ENCODE peak calls at places on chromosome 10, in seven cellular contexts. One of them, this sample, is unnamed.

GRCh38 chr10:77305650-77306632 is 331.7 kb downstream of the KCNMA1 start:
- DNase-seq in stimulated activated CD8-positive, alpha-beta memory T cell treated with anti-CD3 and anti-CD28 coated beads, Interleukin-7, amount 100 ng/mL, for 1 hour: no peak
- DNase-seq in Calu3: no peak
- DNase-seq in small intestine: no peak
- DNase-seq in KBM-7: no peak
- DNase-seq in fibroblast of the conjunctiva: no peak
- DNase-seq in neural crest cell: no peak
- DNase-seq in this sample: no peak

GRCh38 chr10:35331894-35332640 is 4.2 kb upstream of the CCNY start:
- DNase-seq in neural crest cell: no peak
- DNase-seq in small intestine: peak; percentile 80
- DNase-seq in Calu3: peak; percentile 46
- DNase-seq in fibroblast of the conjunctiva: peak; percentile 86
- DNase-seq in KBM-7: no peak
- DNase-seq in stimulated activated CD8-positive, alpha-beta memory T cell treated with anti-CD3 and anti-CD28 coated beads, Interleukin-7, amount 100 ng/mL, for 1 hour: no peak
- DNase-seq in this sample: peak; percentile 66

GRCh38 chr10:34967411-34967880 is 122.7 kb downstream of the CUL2 start:
- DNase-seq in stimulated activated CD8-positive, alpha-beta memory T cell treated with anti-CD3 and anti-CD28 coated beads, Interleukin-7, amount 100 ng/mL, for 1 hour: no peak
- DNase-seq in neural crest cell: no peak
- DNase-seq in KBM-7: no peak
- DNase-seq in small intestine: no peak
- DNase-seq in Calu3: no peak
- DNase-seq in fibroblast of the conjunctiva: peak; percentile 45
- DNase-seq in this sample: no peak

GRCh38 chr10:20890009-20890408 is 7.1 kb downstream of the NEBL start:
- DNase-seq in neural crest cell: no peak
- DNase-seq in KBM-7: no peak
- DNase-seq in stimulated activated CD8-positive, alpha-beta memory T cell treated with anti-CD3 and anti-CD28 coated beads, Interleukin-7, amount 100 ng/mL, for 1 hour: no peak
- DNase-seq in fibroblast of the conjunctiva: no peak
- DNase-seq in Calu3: no peak
- DNase-seq in small intestine: no peak
- DNase-seq in this sample: no peak

GRCh38 chr10:121413951-121414350 is 184.3 kb downstream of the FGFR2 start:
- DNase-seq in Calu3: no peak
- DNase-seq in stimulated activated CD8-positive, alpha-beta memory T cell treated with anti-CD3 and anti-CD28 coated beads, Interleukin-7, amount 100 ng/mL, for 1 hour: no peak
- DNase-seq in fibroblast of the conjunctiva: no peak
- DNase-seq in KBM-7: no peak
- DNase-seq in neural crest cell: no peak
- DNase-seq in small intestine: no peak
- DNase-seq in this sample: no peak

GRCh38 chr10:48625013-48625412 is 20.1 kb upstream of the ARHGAP22 start:
- DNase-seq in neural crest cell: no peak
- DNase-seq in Calu3: no peak
- DNase-seq in small intestine: no peak
- DNase-seq in fibroblast of the conjunctiva: no peak
- DNase-seq in stimulated activated CD8-positive, alpha-beta memory T cell treated with anti-CD3 and anti-CD28 coated beads, Interleukin-7, amount 100 ng/mL, for 1 hour: no peak
- DNase-seq in KBM-7: no peak
- DNase-seq in this sample: no peak

GRCh38 chr10:122446668-122447410 is 7.6 kb upstream of the ARMS2 start:
- DNase-seq in KBM-7: no peak
- DNase-seq in Calu3: no peak
- DNase-seq in stimulated activated CD8-positive, alpha-beta memory T cell treated with anti-CD3 and anti-CD28 coated beads, Interleukin-7, amount 100 ng/mL, for 1 hour: no peak
- DNase-seq in small intestine: no peak
- DNase-seq in fibroblast of the conjunctiva: no peak
- DNase-seq in neural crest cell: no peak
- DNase-seq in this sample: no peak

GRCh38 chr10:112778579-112778978 is 171.5 kb upstream of the TCF7L2 start:
- DNase-seq in neural crest cell: no peak
- DNase-seq in stimulated activated CD8-positive, alpha-beta memory T cell treated with anti-CD3 and anti-CD28 coated beads, Interleukin-7, amount 100 ng/mL, for 1 hour: no peak
- DNase-seq in small intestine: peak; percentile 10
- DNase-seq in KBM-7: no peak
- DNase-seq in fibroblast of the conjunctiva: no peak
- DNase-seq in Calu3: no peak
- DNase-seq in this sample: no peak

GRCh38 chr10:32366111-32366510 is 19.2 kb upstream of the EPC1 start:
- DNase-seq in stimulated activated CD8-positive, alpha-beta memory T cell treated with anti-CD3 and anti-CD28 coated beads, Interleukin-7, amount 100 ng/mL, for 1 hour: no peak
- DNase-seq in KBM-7: no peak
- DNase-seq in neural crest cell: no peak
- DNase-seq in small intestine: no peak
- DNase-seq in fibroblast of the conjunctiva: no peak
- DNase-seq in Calu3: no peak
- DNase-seq in this sample: no peak

GRCh38 chr10:132272061-132272766 is 35.5 kb downstream of the STK32C start:
- DNase-seq in fibroblast of the conjunctiva: no peak
- DNase-seq in small intestine: no peak
- DNase-seq in KBM-7: no peak
- DNase-seq in stimulated activated CD8-positive, alpha-beta memory T cell treated with anti-CD3 and anti-CD28 coated beads, Interleukin-7, amount 100 ng/mL, for 1 hour: no peak
- DNase-seq in Calu3: no peak
- DNase-seq in neural crest cell: no peak
- DNase-seq in this sample: peak; percentile 29

GRCh38 chr10:4470231-4470840 is 355.7 kb upstream of the AKR1E2 start:
- DNase-seq in Calu3: no peak
- DNase-seq in stimulated activated CD8-positive, alpha-beta memory T cell treated with anti-CD3 and anti-CD28 coated beads, Interleukin-7, amount 100 ng/mL, for 1 hour: no peak
- DNase-seq in fibroblast of the conjunctiva: no peak
- DNase-seq in KBM-7: no peak
- DNase-seq in small intestine: no peak
- DNase-seq in neural crest cell: no peak
- DNase-seq in this sample: peak; percentile 65

GRCh38 chr10:131870831-131871672 is 29.8 kb upstream of the PPP2R2D start:
- DNase-seq in stimulated activated CD8-positive, alpha-beta memory T cell treated with anti-CD3 and anti-CD28 coated beads, Interleukin-7, amount 100 ng/mL, for 1 hour: no peak
- DNase-seq in fibroblast of the conjunctiva: no peak
- DNase-seq in neural crest cell: no peak
- DNase-seq in small intestine: no peak
- DNase-seq in KBM-7: no peak
- DNase-seq in Calu3: no peak
- DNase-seq in this sample: no peak

GRCh38 chr10:85012305-85012704 is 683.9 kb downstream of the CCSER2 start:
- DNase-seq in fibroblast of the conjunctiva: no peak
- DNase-seq in neural crest cell: no peak
- DNase-seq in Calu3: no peak
- DNase-seq in KBM-7: no peak
- DNase-seq in small intestine: no peak
- DNase-seq in stimulated activated CD8-positive, alpha-beta memory T cell treated with anti-CD3 and anti-CD28 coated beads, Interleukin-7, amount 100 ng/mL, for 1 hour: no peak
- DNase-seq in this sample: no peak

GRCh38 chr10:59674211-59674836 is 35.3 kb downstream of the SLC16A9 start:
- DNase-seq in neural crest cell: no peak
- DNase-seq in small intestine: peak; percentile 16
- DNase-seq in Calu3: no peak
- DNase-seq in KBM-7: no peak
- DNase-seq in fibroblast of the conjunctiva: no peak
- DNase-seq in stimulated activated CD8-positive, alpha-beta memory T cell treated with anti-CD3 and anti-CD28 coated beads, Interleukin-7, amount 100 ng/mL, for 1 hour: no peak
- DNase-seq in this sample: no peak

GRCh38 chr10:73586583-73586984 is 4.6 kb downstream of the USP54 start:
- DNase-seq in small intestine: peak; percentile 93
- DNase-seq in stimulated activated CD8-positive, alpha-beta memory T cell treated with anti-CD3 and anti-CD28 coated beads, Interleukin-7, amount 100 ng/mL, for 1 hour: no peak
- DNase-seq in fibroblast of the conjunctiva: peak; percentile 43
- DNase-seq in neural crest cell: no peak
- DNase-seq in Calu3: peak; percentile 28
- DNase-seq in KBM-7: peak; percentile 25
- DNase-seq in this sample: peak; percentile 21

GRCh38 chr10:114477285-114477684 is 73.0 kb upstream of the AFAP1L2 start:
- DNase-seq in Calu3: no peak
- DNase-seq in fibroblast of the conjunctiva: peak; percentile 93
- DNase-seq in small intestine: no peak
- DNase-seq in stimulated activated CD8-positive, alpha-beta memory T cell treated with anti-CD3 and anti-CD28 coated beads, Interleukin-7, amount 100 ng/mL, for 1 hour: no peak
- DNase-seq in KBM-7: no peak
- DNase-seq in neural crest cell: no peak
- DNase-seq in this sample: no peak

GRCh38 chr10:94496010-94496409 is 49.6 kb upstream of the HELLS start:
- DNase-seq in small intestine: no peak
- DNase-seq in fibroblast of the conjunctiva: no peak
- DNase-seq in Calu3: no peak
- DNase-seq in KBM-7: no peak
- DNase-seq in stimulated activated CD8-positive, alpha-beta memory T cell treated with anti-CD3 and anti-CD28 coated beads, Interleukin-7, amount 100 ng/mL, for 1 hour: no peak
- DNase-seq in neural crest cell: no peak
- DNase-seq in this sample: no peak

GRCh38 chr10:110679633-110680472 is 35.7 kb downstream of the RBM20 start:
- DNase-seq in Calu3: no peak
- DNase-seq in small intestine: no peak
- DNase-seq in neural crest cell: no peak
- DNase-seq in fibroblast of the conjunctiva: no peak
- DNase-seq in KBM-7: no peak
- DNase-seq in stimulated activated CD8-positive, alpha-beta memory T cell treated with anti-CD3 and anti-CD28 coated beads, Interleukin-7, amount 100 ng/mL, for 1 hour: no peak
- DNase-seq in this sample: no peak

GRCh38 chr10:100340948-100341847 is 5.8 kb upstream of the SCD start:
- DNase-seq in Calu3: no peak
- DNase-seq in neural crest cell: no peak
- DNase-seq in stimulated activated CD8-positive, alpha-beta memory T cell treated with anti-CD3 and anti-CD28 coated beads, Interleukin-7, amount 100 ng/mL, for 1 hour: no peak
- DNase-seq in KBM-7: no peak
- DNase-seq in fibroblast of the conjunctiva: no peak
- DNase-seq in small intestine: peak; percentile 46
- DNase-seq in this sample: no peak

This sample was measured in AG04450.